ENCODE peak calls at places on chromosome 10, in four cellular contexts. N, Q, K and S are unnamed samples.

GRCh38 chr10:79084972-79085597 is 16.3 kb downstream of the ZMIZ1 start:
- DNase-seq in K (no peak), Q (no peak), N (no peak), S (no peak)

GRCh38 chr10:88932539-88933256 is 19.9 kb downstream of the ACTA2 start:
- DNase-seq in Q (peak; percentile 60), N (peak; percentile 19), K (no peak), S (peak; percentile 90)

GRCh38 chr10:113305871-113306270 is 247.0 kb upstream of the HABP2 start:
- DNase-seq in N (no peak), K (no peak), Q (no peak), S (no peak)

GRCh38 chr10:123786896-123787295 is 104.7 kb downstream of the CPXM2 start:
- DNase-seq in Q (no peak), K (no peak), N (no peak), S (no peak)

GRCh38 chr10:93220315-93221170 is 146.8 kb downstream of the CYP26A1 start:
- DNase-seq in Q (no peak), K (no peak), N (peak; percentile 35), S (peak; percentile 71)

GRCh38 chr10:114520453-114520852 is 116.2 kb upstream of the AFAP1L2 start:
- DNase-seq in N (no peak), K (no peak), Q (peak; percentile 80), S (no peak)

GRCh38 chr10:28681345-28681763 is 4.0 kb downstream of the BAMBI start:
- DNase-seq in K (no peak), Q (no peak), N (no peak), S (no peak)

GRCh38 chr10:47207894-47208469 is 92.0 kb upstream of the GDF10 start:
- DNase-seq in N (no peak), Q (no peak), K (no peak), S (no peak)

GRCh38 chr10:59626523-59626869 is 83.2 kb downstream of the SLC16A9 start:
- DNase-seq in K (no peak), N (no peak), Q (no peak), S (peak; percentile 35)

GRCh38 chr10:15180736-15181135 is 12.2 kb upstream of the NMT2 start:
- DNase-seq in N (no peak), K (no peak), Q (peak; percentile 20), S (no peak)

GRCh38 chr10:35716776-35717175 is 74.7 kb upstream of the FZD8 start:
- DNase-seq in Q (no peak), N (no peak), K (no peak), S (no peak)

GRCh38 chr10:94199565-94199964 is 163.2 kb downstream of the NOC3L start:
- DNase-seq in Q (no peak), K (no peak), N (no peak), S (no peak)

GRCh38 chr10:49135575-49136313 is 1.9 kb upstream of the FAM170B start:
- DNase-seq in N (no peak), K (no peak), Q (no peak), S (no peak)

GRCh38 chr10:128877141-128877540 is 589.9 kb upstream of the MGMT start:
- DNase-seq in N (no peak), K (no peak), Q (no peak), S (no peak)

GRCh38 chr10:26292058-26292457 is 75.5 kb downstream of the GAD2 start:
- DNase-seq in Q (no peak), K (no peak), N (no peak), S (no peak)

GRCh38 chr10:45602082-45602730 is 70.4 kb downstream of the ZFAND4 start:
- DNase-seq in K (no peak), Q (no peak), N (no peak), S (no peak)

GRCh38 chr10:27618906-27619305 is 114.8 kb downstream of the RAB18 start:
- DNase-seq in Q (no peak), K (no peak), N (no peak), S (no peak)

GRCh38 chr10:5581670-5582566 is 57.2 kb downstream of the CALML3 start:
- DNase-seq in Q (no peak), N (no peak), K (peak; percentile 55), S (no peak)

GRCh38 chr10:35726850-35727249 is 84.8 kb upstream of the FZD8 start:
- DNase-seq in Q (no peak), N (no peak), K (no peak), S (no peak)

GRCh38 chr10:84293171-84293570 is 35.2 kb upstream of the CCSER2 start:
- DNase-seq in Q (no peak), N (no peak), K (no peak), S (no peak)

GRCh38 chr10:74822583-74823089 is 3.8 kb upstream of the KAT6B start:
- DNase-seq in Q (no peak), N (no peak), K (no peak), S (no peak)

DNA sequence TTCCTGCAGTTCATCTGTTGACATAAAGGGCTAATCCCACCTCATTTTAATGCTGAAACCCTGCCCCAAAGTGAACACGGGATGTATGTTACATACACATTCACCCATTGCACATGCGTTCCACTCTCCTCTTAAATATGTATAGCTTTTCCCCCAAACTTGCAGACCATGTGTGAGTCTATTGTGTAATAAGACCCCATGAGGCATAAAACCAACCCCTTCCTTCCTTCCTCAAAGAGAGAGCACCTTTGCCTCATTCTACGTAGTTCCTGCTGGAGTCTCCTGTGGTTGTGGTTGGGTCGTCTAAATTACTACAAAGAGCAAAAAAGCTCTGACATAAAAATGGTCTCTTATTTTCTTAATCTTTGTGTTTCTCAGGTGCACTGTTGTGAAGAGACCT is 345.7 kb upstream of the KLF6 start:
- DNase-seq in N (no peak), Q (no peak), K (no peak), S (no peak)
- H3K4me3 ChIP-seq in N (no peak overlapping the region), Q (no peak overlapping the region), K (peak overlapping the region; percentile 19), S (no peak overlapping the region)

DNA sequence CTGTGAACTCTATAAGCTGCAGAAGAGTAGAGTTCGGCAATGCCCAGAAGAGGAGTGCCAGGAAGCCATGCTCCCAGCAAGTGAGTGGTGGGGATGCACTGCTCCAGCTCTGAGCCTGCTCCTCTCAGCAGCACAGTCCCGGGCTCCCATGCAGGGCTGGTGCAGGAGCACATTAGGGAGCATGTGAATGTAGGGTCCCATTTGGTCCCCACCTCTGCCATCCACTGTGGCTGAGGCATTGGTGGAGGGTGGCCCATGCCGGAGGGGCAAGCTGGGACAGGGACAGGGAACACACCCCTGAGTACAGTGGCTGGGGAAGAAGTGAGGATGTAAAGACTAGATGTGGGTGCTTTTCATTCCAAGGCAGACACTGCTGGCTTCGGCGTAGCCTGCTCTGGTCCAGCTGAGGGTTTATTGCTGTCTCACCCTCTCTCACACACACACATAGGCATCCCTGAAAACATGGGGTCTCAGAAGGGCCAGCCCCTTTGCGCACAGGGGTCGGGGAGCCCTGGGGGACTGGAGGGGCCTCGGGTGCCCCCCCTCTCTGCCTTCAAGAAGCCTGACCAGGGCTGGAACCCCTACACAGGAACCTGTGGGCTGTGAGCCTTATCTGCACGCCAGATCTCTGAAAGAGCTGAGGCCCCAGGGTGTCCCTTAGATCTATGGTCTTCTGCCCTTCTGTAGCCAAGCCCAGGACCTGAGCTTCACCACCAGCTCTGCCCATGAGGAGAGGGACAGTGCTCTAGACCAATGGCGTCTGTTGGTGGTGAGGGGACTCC is 341.0 kb downstream of the TCERG1L start:
- DNase-seq in N (no peak), Q (no peak), K (no peak), S (no peak)
- TF ChIP-seq CREB1 in N (no peak), Q (no peak), K (no peak), S (no peak)

GRCh38 chr10:11901036-11901301 is 77.8 kb downstream of the PROSER2 start:
- DNase-seq in N (no peak), Q (no peak), K (no peak), S (no peak)

GRCh38 chr10:11896549-11897200 is 73.5 kb downstream of the PROSER2 start:
- DNase-seq in N (no peak), K (no peak), Q (no peak), S (no peak)

GRCh38 chr10:11898033-11898371 is 74.8 kb downstream of the PROSER2 start:
- DNase-seq in Q (no peak), K (no peak), N (no peak), S (no peak)

GRCh38 chr10:11899067-11899876 is 76.1 kb downstream of the PROSER2 start:
- DNase-seq in K (no peak), Q (no peak), N (no peak), S (no peak)

DNA sequence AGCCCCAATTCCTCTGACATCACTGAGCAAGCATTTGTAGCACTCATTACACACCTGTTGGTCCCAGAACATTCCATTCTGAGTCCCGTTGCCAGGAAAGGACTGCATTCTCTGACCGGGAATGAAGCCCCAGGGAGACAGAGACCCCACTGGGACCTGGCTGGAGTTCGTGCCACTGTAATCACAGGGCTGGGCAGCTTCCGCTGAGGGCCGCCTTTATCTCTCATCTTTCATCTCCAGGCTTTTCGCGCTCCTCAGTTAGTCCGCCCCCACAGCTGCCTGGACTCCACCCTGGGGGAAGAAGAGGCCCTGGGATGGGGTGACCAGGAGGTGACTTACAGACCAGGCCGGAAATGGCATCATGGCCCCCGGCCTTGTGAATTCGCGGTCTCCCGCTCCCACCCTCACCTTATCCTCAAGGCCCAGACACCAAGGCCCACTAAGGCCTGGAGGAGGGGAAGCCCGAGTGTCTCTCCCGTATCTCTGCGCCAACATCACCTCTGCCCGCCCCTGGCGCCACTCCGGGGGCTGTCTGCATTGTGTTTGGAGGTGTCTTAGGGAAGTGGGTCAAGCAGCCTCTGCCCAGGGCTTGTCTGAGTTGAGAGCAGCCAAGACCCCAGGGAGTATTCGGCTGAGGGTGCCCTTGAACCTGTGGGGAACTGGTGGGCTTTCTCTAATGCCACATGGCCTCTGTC is 75.4 kb downstream of the PROSER2 start:
- DNase-seq in K (no peak), Q (peak; percentile 89), N (peak; percentile 96), S (no peak)
- TF ChIP-seq REST in K (no peak), Q (no peak), N (no peak), S (no peak)

DNA sequence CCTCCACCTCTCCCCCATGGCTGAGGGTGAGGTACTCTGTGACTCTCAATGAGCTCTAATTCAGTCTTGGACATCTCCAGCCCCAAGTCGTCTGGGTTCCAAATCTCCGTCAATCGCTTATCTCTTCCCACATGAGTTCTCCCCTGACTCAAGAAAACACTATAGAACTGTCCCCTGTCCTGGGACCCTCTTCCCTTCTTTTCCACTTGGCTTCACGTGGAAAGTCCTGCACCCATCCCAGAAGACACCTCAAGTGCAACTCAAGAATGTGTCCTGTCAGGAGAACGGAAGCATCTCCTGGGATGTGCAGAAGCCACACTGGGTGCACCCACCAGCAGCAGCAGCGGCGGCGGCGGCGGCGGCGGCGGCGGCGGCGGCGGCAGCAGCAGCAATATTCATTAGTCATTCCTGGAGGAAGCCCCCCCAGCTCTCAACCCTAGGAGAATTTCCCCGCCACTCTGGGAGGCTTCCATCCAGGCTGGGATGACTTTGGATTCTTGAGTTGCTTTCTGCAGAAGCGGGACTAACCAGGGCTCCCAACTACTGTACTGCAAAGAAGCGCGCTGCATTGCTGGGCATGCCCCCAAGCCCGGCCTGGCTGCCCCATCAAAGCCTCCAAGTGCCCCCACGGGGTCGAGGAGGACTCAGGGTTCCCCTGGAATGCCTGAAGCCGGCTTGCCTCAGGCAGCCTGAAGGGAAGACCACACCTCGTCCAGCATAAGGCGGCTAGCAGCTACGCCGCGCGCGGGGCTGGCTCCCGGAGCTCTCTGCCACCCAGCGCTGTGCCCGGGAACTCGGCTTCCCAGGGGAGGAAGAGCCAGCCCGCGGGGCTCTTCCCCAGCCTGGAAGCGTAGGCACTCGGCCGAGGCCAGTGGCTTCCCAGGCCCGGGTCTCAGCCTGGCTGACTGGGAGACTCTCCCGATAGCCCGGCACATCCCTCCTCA is 1.0 kb downstream of the CRTAC1 start:
- DNase-seq in Q (no peak), K (no peak), N (no peak), S (peak; percentile 46)
- H3K4me3 ChIP-seq in Q (no peak overlapping the region), K (no peak overlapping the region), N (no peak overlapping the region), S (peak overlapping the region; percentile 79)